ENCODE peak calls at places on chromosomes 12 and 14, in seven cellular contexts. T is AG08396; W is NCI-H1092 treated with DMSO at 0.1 percent for 48 hours; C is activated CD8-positive, alpha-beta T cell treated with anti-CD3 and anti-CD28 coated beads, Interleukin-2, amount 10 ng/mL, durations not matched to agents 7 days and 5 days; G is activated naive CD4-positive, alpha-beta T cell treated with anti-CD3 and anti-CD28 coated beads, Interleukin-2, amount 50 U/mL, for 16 hours; H is cardiac muscle cell; Z is cardiac fibroblast. Q is an unnamed sample.

GRCh38 chr12:49909826-49910225 is 6.1 kb upstream of the FAIM2 start:
- DNase-seq in T (peak), W (no peak), C (no peak), G (no peak), H (peak), Z (no peak), Q (no peak)

GRCh38 chr14:49306152-49306751 is 279.9 kb downstream of the RPS29 start:
- DNase-seq in T (no peak), W (no peak), C (no peak), G (no peak), H (peak), Z (peak), Q (no peak)

GRCh38 chr12:18750087-18750486 is 12.2 kb downstream of the CAPZA3 start:
- DNase-seq in T (peak), W (no peak), C (no peak), G (no peak), H (peak), Z (peak), Q (no peak)

GRCh38 chr12:96132819-96133218 is 61.4 kb upstream of the ELK3 start:
- DNase-seq in T (no peak), W (no peak), C (peak), G (no peak), H (no peak), Z (no peak), Q (no peak)

GRCh38 chr14:77206261-77206824 is 24.7 kb downstream of the TMEM63C start:
- DNase-seq in T (no peak), W (peak), C (no peak), G (no peak), H (no peak), Z (no peak), Q (no peak)

GRCh38 chr14:68787235-68787727 is 5.6 kb downstream of the ZFP36L1 start:
- DNase-seq in T (no peak), W (no peak), C (peak), G (no peak), H (peak), Z (no peak), Q (no peak)

GRCh38 chr12:93085383-93086287 is 156.5 kb upstream of the EEA1 start:
- DNase-seq in T (no peak), W (no peak), C (no peak), G (no peak), H (no peak), Z (no peak), Q (no peak)

GRCh38 chr12:12916135-12916956 is 25.0 kb downstream of the GPRC5A start:
- DNase-seq in T (peak), W (peak), C (peak), G (peak), H (peak), Z (peak), Q (peak)

GRCh38 chr14:90722590-90722989 is 93.6 kb downstream of the TTC7B start:
- DNase-seq in T (no peak), W (no peak), C (no peak), G (no peak), H (no peak), Z (no peak), Q (no peak)

GRCh38 chr12:2891240-2892053 is 756 bp downstream of the TULP3 start:
- DNase-seq in T (peak), W (peak), C (peak), G (peak), H (peak), Z (peak), Q (peak)

GRCh38 chr12:8658361-8658760 is 4.3 kb downstream of the MFAP5 start:
- DNase-seq in T (peak), W (no peak), C (no peak), G (no peak), H (peak), Z (peak), Q (no peak)

GRCh38 chr12:106149096-106149784 is 10.5 kb upstream of the NUAK1 start:
- DNase-seq in T (no peak), W (no peak), C (no peak), G (no peak), H (peak), Z (peak), Q (no peak)